ENCODE peak calls at places on chromosomes 3 and 15, in seven cellular contexts. P is A172; X is RPMI8226; Q is activated CD4-positive, alpha-beta T cell treated with anti-CD3 and anti-CD28 coated beads, Interleukin-2, amount 50 U/mL, for 4 hours; U is activated CD4-positive, CD25-positive, alpha-beta regulatory T cell; O is stimulated activated CD8-positive, alpha-beta memory T cell treated with anti-CD3 and anti-CD28 coated beads, Interleukin-15, amount 100 ng/mL, for 24 hours; W is left ventricle myocardium superior. J is an unnamed sample.

GRCh38 chr3:5677560-5677959 is 490.1 kb downstream of the EDEM1 start:
- DNase-seq in O (no peak), P (no peak), Q (no peak), X (no peak), U (no peak), W (no peak), J (no peak)

GRCh38 chr3:46163551-46163981 is 44.5 kb downstream of the CCR1 start:
- DNase-seq in P (no peak), X (peak; percentile 49), U (no peak), O (no peak), Q (no peak), W (no peak), J (no peak)

GRCh38 chr15:46996331-46996730 is 721.0 kb upstream of the SEMA6D start:
- DNase-seq in W (no peak), P (no peak), U (no peak), O (no peak), X (no peak), Q (no peak), J (no peak)

GRCh38 chr3:119998166-119998565 is 96.1 kb downstream of the GSK3B start:
- DNase-seq in U (no peak), X (no peak), W (no peak), P (no peak), Q (no peak), O (no peak), J (no peak)

GRCh38 chr15:50116477-50116876 is 2.6 kb downstream of the ATP8B4 start:
- DNase-seq in W (no peak), U (no peak), O (no peak), P (peak; percentile 60), Q (no peak), X (peak; percentile 35), J (no peak)

GRCh38 chr3:100880845-100881244 is 112.4 kb downstream of the ABI3BP start:
- DNase-seq in Q (no peak), P (no peak), W (no peak), X (no peak), O (no peak), U (no peak), J (no peak)

GRCh38 chr15:60660290-60661051 is 181.5 kb upstream of the ICE2 start:
- DNase-seq in W (no peak), X (no peak), O (no peak), Q (no peak), P (peak; percentile 23), U (no peak), J (no peak)

GRCh38 chr15:81000626-81001179 is at the start of gene TLNRD1:
- DNase-seq in W (peak; percentile 90), X (peak; percentile 93), Q (peak; percentile 74), O (peak; percentile 56), P (peak; percentile 76), U (peak; percentile 62), J (peak; percentile 75)

GRCh38 chr15:86630946-86631345 is 551.3 kb downstream of the AGBL1 start:
- DNase-seq in W (no peak), X (no peak), Q (no peak), O (no peak), U (no peak), P (no peak), J (no peak)

GRCh38 chr3:13010770-13011169 is 62.5 kb downstream of the IQSEC1 start:
- DNase-seq in P (no peak), Q (no peak), X (no peak), O (no peak), W (no peak), U (no peak), J (no peak)

GRCh38 chr3:124117486-124117885 is 125.6 kb upstream of the ROPN1 start:
- DNase-seq in O (no peak), Q (no peak), W (no peak), U (no peak), P (peak; percentile 76), X (no peak), J (no peak)

GRCh38 chr3:9194509-9195184 is 54.8 kb downstream of the SRGAP3 start:
- DNase-seq in P (no peak), Q (no peak), W (no peak), O (no peak), U (no peak), X (no peak), J (no peak)

GRCh38 chr15:75669191-75669878 is 21.6 kb downstream of the SNX33 start:
- DNase-seq in P (peak; percentile 64), O (no peak), U (no peak), X (peak; percentile 25), W (no peak), Q (no peak), J (no peak)

GRCh38 chr3:12444582-12445468 is 39.5 kb upstream of the TSEN2 start:
- DNase-seq in X (no peak), P (peak; percentile 96), W (peak; percentile 58), Q (no peak), U (no peak), O (no peak), J (no peak)

GRCh38 chr15:64152507-64153387 is 1.2 kb downstream of the SNX22 start:
- DNase-seq in Q (no peak), P (no peak), W (peak; percentile 57), U (no peak), X (peak; percentile 62), O (no peak), J (no peak)

GRCh38 chr15:91478717-91479191 is 374.8 kb upstream of the SLCO3A1 start:
- DNase-seq in W (no peak), P (no peak), X (no peak), U (no peak), O (no peak), Q (no peak), J (no peak)

GRCh38 chr3:24829632-24830229 is 335.1 kb upstream of the THRB start:
- DNase-seq in Q (no peak), O (no peak), P (no peak), X (peak; percentile 7), U (no peak), W (peak; percentile 30), J (no peak)

GRCh38 chr3:19173945-19174344 is 25.6 kb downstream of the KCNH8 start:
- DNase-seq in O (no peak), Q (no peak), P (no peak), X (no peak), W (no peak), U (no peak), J (no peak)

GRCh38 chr15:48794697-48795134 is 16.2 kb downstream of the CEP152 start:
- DNase-seq in X (peak; percentile 42), O (no peak), U (no peak), Q (no peak), P (no peak), W (no peak), J (no peak)

GRCh38 chr3:119579366-119580147 is at the start of gene ADPRH:
- DNase-seq in X (peak; percentile 58), U (peak; percentile 23), W (peak; percentile 91), Q (peak; percentile 37), O (peak; percentile 27), P (no peak), J (peak; percentile 39)

GRCh38 chr3:59678042-59678707 is 628.4 kb upstream of the CFAP20DC start:
- DNase-seq in Q (no peak), U (no peak), W (no peak), X (no peak), O (no peak), P (no peak), J (no peak)

GRCh38 chr3:159775372-159775961 is 213.2 kb upstream of the IL12A start:
- DNase-seq in O (no peak), Q (no peak), X (no peak), U (no peak), P (peak; percentile 80), W (peak; percentile 50), J (no peak)

GRCh38 chr3:195001961-195002861 is 268.7 kb downstream of the XXYLT1 start:
- DNase-seq in W (peak; percentile 80), U (no peak), Q (no peak), O (no peak), P (peak; percentile 66), X (peak; percentile 96), J (no peak)

GRCh38 chr15:84598250-84598649 is 2.6 kb upstream of the ZSCAN2 start:
- DNase-seq in Q (no peak), O (no peak), W (no peak), P (no peak), U (no peak), X (peak; percentile 71), J (no peak)

GRCh38 chr3:182979719-182980191 is 583 bp downstream of the DCUN1D1 start:
- DNase-seq in U (no peak), W (peak; percentile 48), Q (peak; percentile 5), X (peak; percentile 67), P (peak; percentile 19), O (no peak), J (no peak)

GRCh38 chr15:91238664-91239428 is 138.8 kb downstream of the SV2B start:
- DNase-seq in W (no peak), O (no peak), X (no peak), U (no peak), Q (no peak), P (no peak), J (no peak)

GRCh38 chr15:99447497-99448371 is 118.0 kb upstream of the MEF2A start:
- DNase-seq in P (no peak), O (no peak), Q (no peak), W (no peak), X (no peak), U (no peak), J (no peak)

GRCh38 chr3:36591959-36592358 is 172.4 kb downstream of the DCLK3 start:
- DNase-seq in W (no peak), P (no peak), X (no peak), U (no peak), Q (no peak), O (no peak), J (no peak)

GRCh38 chr3:113260980-113261920 is 49.9 kb downstream of the BOC start:
- DNase-seq in Q (no peak), X (no peak), U (no peak), P (no peak), W (no peak), O (no peak), J (no peak)

GRCh38 chr15:64742921-64743320 is 32.5 kb downstream of the RBPMS2 start:
- DNase-seq in Q (no peak), O (no peak), W (no peak), U (no peak), X (no peak), P (no peak), J (no peak)

GRCh38 chr3:71497367-71497925 is 86.1 kb downstream of the FOXP1 start:
- DNase-seq in O (no peak), P (no peak), W (no peak), U (no peak), X (no peak), Q (no peak), J (no peak)

GRCh38 chr15:58748787-58749531 is 548 bp downstream of the ADAM10 start:
- DNase-seq in W (peak; percentile 75), O (no peak), X (peak; percentile 69), U (peak; percentile 27), P (no peak), Q (peak; percentile 38), J (peak; percentile 31)

GRCh38 chr3:56822501-56822900 is 20.8 kb upstream of the ARHGEF3 start:
- DNase-seq in U (no peak), Q (no peak), W (no peak), P (no peak), O (no peak), X (no peak), J (no peak)

GRCh38 chr3:123294296-123294938 is 92.7 kb downstream of the SEC22A start:
- DNase-seq in W (no peak), O (no peak), Q (no peak), X (no peak), U (no peak), P (no peak), J (no peak)